ENCODE peak calls at places on chromosomes 11 and 22, in seven cellular contexts. D, U, X, N, M, K and W are unnamed samples.

GRCh38 chr11:68266121-68266891 is 5.5 kb downstream of the C11orf24 start:
- ATAC-seq in D (no peak), U (no peak), X (no peak), N (no peak), M (no peak), K (no peak), W (no peak)

GRCh38 chr11:74255741-74256369 is 55.6 kb downstream of the P4HA3 start:
- ATAC-seq in D (peak; percentile 87), U (peak; percentile 87), X (peak; percentile 76), N (peak; percentile 76), M (peak; percentile 50), K (peak; percentile 89), W (peak; percentile 71)

GRCh38 chr11:120749389-120749788 is 237.8 kb downstream of the GRIK4 start:
- ATAC-seq in D (no peak), U (no peak), X (no peak), N (no peak), M (no peak), K (no peak), W (no peak)

GRCh38 chr11:69280994-69281393 is 13.0 kb upstream of the MYEOV start:
- ATAC-seq in D (peak; percentile 51), U (peak; percentile 79), X (no peak), N (peak; percentile 66), M (peak; percentile 89), K (no peak), W (no peak)

GRCh38 chr11:120529214-120529613 is 17.7 kb downstream of the GRIK4 start:
- ATAC-seq in D (no peak), U (no peak), X (no peak), N (no peak), M (no peak), K (no peak), W (no peak)

GRCh38 chr11:115676768-115677167 is 172.6 kb upstream of the CADM1 start:
- ATAC-seq in D (no peak), U (no peak), X (no peak), N (no peak), M (peak; percentile 80), K (no peak), W (no peak)

GRCh38 chr11:48055292-48056132 is 75.2 kb downstream of the PTPRJ start:
- ATAC-seq in D (peak; percentile 74), U (peak; percentile 77), X (peak; percentile 73), N (peak; percentile 85), M (no peak), K (peak; percentile 81), W (peak; percentile 96)

GRCh38 chr11:63838150-63838681 is 694 bp upstream of the MARK2 start:
- ATAC-seq in D (peak; percentile 0), U (no peak), X (peak; percentile 1), N (no peak), M (no peak), K (no peak), W (peak; percentile 1)

GRCh38 chr11:69027704-69028372 is 14.8 kb upstream of the MRGPRF start:
- ATAC-seq in D (no peak), U (peak; percentile 93), X (peak; percentile 95), N (peak; percentile 85), M (peak; percentile 37), K (no peak), W (no peak)

GRCh38 chr11:119041821-119042514 is 11.3 kb upstream of the SLC37A4 start:
- ATAC-seq in D (no peak), U (no peak), X (no peak), N (no peak), M (no peak), K (no peak), W (peak; percentile 76)

GRCh38 chr11:2277933-2278523 is 7.6 kb upstream of the ASCL2 start:
- ATAC-seq in D (no peak), U (peak; percentile 33), X (peak; percentile 31), N (no peak), M (no peak), K (no peak), W (no peak)

GRCh38 chr11:131637469-131638175 is 267.2 kb downstream of the NTM start:
- ATAC-seq in D (no peak), U (no peak), X (no peak), N (no peak), M (no peak), K (no peak), W (no peak)

GRCh38 chr11:95074806-95075563 is 8.3 kb downstream of the SRSF8 start:
- ATAC-seq in D (peak; percentile 72), U (peak; percentile 44), X (peak; percentile 22), N (peak; percentile 65), M (no peak), K (no peak), W (no peak)

GRCh38 chr11:43644626-43645299 is 35.8 kb upstream of the HSD17B12 start:
- ATAC-seq in D (peak; percentile 48), U (peak; percentile 27), X (peak; percentile 72), N (peak; percentile 49), M (no peak), K (no peak), W (no peak)

GRCh38 chr22:46578824-46579561 is 41.2 kb upstream of the GRAMD4 start:
- ATAC-seq in D (peak; percentile 49), U (peak; percentile 43), X (peak; percentile 50), N (peak; percentile 33), M (peak; percentile 41), K (no peak), W (no peak)

GRCh38 chr11:116596346-116597260 is 176.2 kb downstream of the BUD13 start:
- ATAC-seq in D (no peak), U (no peak), X (no peak), N (no peak), M (no peak), K (no peak), W (no peak)

GRCh38 chr22:39839917-39840510 is 53.5 kb downstream of the ENTHD1 start:
- ATAC-seq in D (no peak), U (no peak), X (no peak), N (no peak), M (no peak), K (peak; percentile 54), W (peak; percentile 100)

GRCh38 chr22:37018086-37018814 is 997 bp downstream of the TST start:
- ATAC-seq in D (peak; percentile 0), U (no peak), X (no peak), N (no peak), M (no peak), K (no peak), W (no peak)

GRCh38 chr11:103661185-103661584 is 375.3 kb upstream of the DDI1 start:
- ATAC-seq in D (peak; percentile 82), U (no peak), X (peak; percentile 92), N (no peak), M (no peak), K (no peak), W (no peak)

GRCh38 chr11:47104337-47104950 is 72.2 kb downstream of the ARFGAP2 start:
- ATAC-seq in D (no peak), U (no peak), X (no peak), N (peak; percentile 45), M (peak; percentile 82), K (no peak), W (no peak)

GRCh38 chr11:79018371-79018849 is 422.4 kb downstream of the TENM4 start:
- ATAC-seq in D (peak; percentile 61), U (peak; percentile 72), X (peak; percentile 45), N (peak; percentile 42), M (peak; percentile 92), K (no peak), W (peak; percentile 73)

GRCh38 chr11:16758382-16759024 is 20.1 kb downstream of the C11orf58 start:
- ATAC-seq in D (no peak), U (peak; percentile 21), X (no peak), N (no peak), M (no peak), K (no peak), W (peak; percentile 3)

GRCh38 chr11:11157201-11157600 is 195.8 kb downstream of the CSNK2A3 start:
- ATAC-seq in D (no peak), U (peak; percentile 56), X (peak; percentile 63), N (peak; percentile 27), M (peak; percentile 42), K (peak; percentile 67), W (no peak)

GRCh38 chr11:659532-660085 is 22.5 kb downstream of the DRD4 start:
- ATAC-seq in D (no peak), U (no peak), X (no peak), N (no peak), M (no peak), K (no peak), W (no peak)

GRCh38 chr11:125923012-125923579 is 18.8 kb downstream of the DDX25 start:
- ATAC-seq in D (peak; percentile 82), U (peak; percentile 97), X (peak; percentile 84), N (peak; percentile 79), M (peak; percentile 77), K (peak; percentile 61), W (peak; percentile 76)

GRCh38 chr22:39350803-39351688 is 1.3 kb downstream of the SYNGR1 start:
- ATAC-seq in D (no peak), U (no peak), X (peak; percentile 12), N (no peak), M (no peak), K (no peak), W (no peak)